ENCODE peak calls at places on chromosomes 16 and 17, in five cellular contexts. C is mesothelial cell of epicardium, M is stomach, K is NCI-H524, W is T-cell. U is an unnamed sample.

GRCh38 chr16:89581861-89582563 is 6.5 kb downstream of the CPNE7 start:
- DNase-seq in W (no peak), K (no peak), M (peak), C (no peak), U (no peak)

GRCh38 chr17:41352597-41353366 is 2.2 kb upstream of the KRT33A start:
- DNase-seq in M (no peak), C (no peak), W (no peak), K (no peak), U (no peak)

GRCh38 chr17:62791235-62792121 is 16.6 kb downstream of the MARCHF10 start:
- DNase-seq in C (peak), K (peak), W (no peak), M (no peak), U (peak)

GRCh38 chr16:30660424-30661251 is 2.4 kb downstream of the FBRS start:
- DNase-seq in K (no peak), M (no peak), W (peak), C (no peak), U (no peak)

GRCh38 chr16:10647721-10648296 is 46.9 kb downstream of the TEKT5 start:
- DNase-seq in C (no peak), W (no peak), K (no peak), M (no peak), U (no peak)

GRCh38 chr17:20080513-20080912 is 71.4 kb downstream of the SPECC1 start:
- DNase-seq in K (no peak), W (no peak), C (peak), M (no peak), U (no peak)

GRCh38 chr17:80929449-80929848 is 62.2 kb upstream of the CHMP6 start:
- DNase-seq in W (no peak), M (no peak), K (no peak), C (no peak), U (no peak)

GRCh38 chr17:59916446-59916845 is 23.5 kb downstream of the RPS6KB1 start:
- DNase-seq in M (no peak), C (no peak), K (no peak), W (no peak), U (no peak)

GRCh38 chr16:31819948-31820347 is 53.7 kb upstream of the ZNF267 start:
- DNase-seq in M (no peak), C (no peak), K (no peak), W (no peak), U (no peak)

GRCh38 chr16:15484662-15485061 is 50.3 kb downstream of the BMERB1 start:
- DNase-seq in M (no peak), W (no peak), C (no peak), K (peak), U (no peak)

GRCh38 chr17:4329838-4330237 is 36.6 kb downstream of the UBE2G1 start:
- DNase-seq in C (no peak), K (no peak), M (no peak), W (no peak), U (no peak)

GRCh38 chr16:9909072-9909471 is 273.2 kb downstream of the GRIN2A start:
- DNase-seq in M (no peak), K (no peak), W (no peak), C (no peak), U (no peak)

GRCh38 chr17:42623732-42624596 is 14.5 kb downstream of the TUBG1 start:
- DNase-seq in K (no peak), C (no peak), W (no peak), M (peak), U (no peak)

GRCh38 chr16:68365167-68365817 is 54.5 kb downstream of the PRMT7 start:
- DNase-seq in W (no peak), K (peak), C (no peak), M (no peak), U (peak)